ENCODE peak calls at places on chromosomes 2 and 18, in eight cellular contexts. P is GM12878, A is mucosa of descending colon, V is HCT116, I is MM.1S, N is PC-3, U is ovary, B is left ventricle myocardium inferior. L is an unnamed sample. For H3K36me3, the result is how much of the 10 kb centered on the place peaks cover.

GRCh38 chr2:239938651-239939486 is 86.3 kb downstream of the NDUFA10 start:
- DNase-seq in P (no peak), A (peak), V (no peak), I (no peak), N (no peak), U (no peak), B (peak), L (no peak)

GRCh38 chr2:222931659-222932058 is 70.8 kb downstream of the ACSL3 start:
- DNase-seq in P (no peak), A (no peak), V (no peak), I (no peak), N (no peak), U (no peak), B (no peak), L (no peak)

GRCh38 chr18:23992119-23992940 is 22.2 kb upstream of the TTC39C start:
- DNase-seq in P (no peak), A (no peak), V (no peak), I (no peak), N (peak), U (peak), B (peak), L (peak)

GRCh38 chr2:65706376-65706775 is 274.0 kb upstream of the SPRED2 start:
- DNase-seq in P (no peak), A (no peak), V (no peak), I (no peak), N (no peak), U (no peak), B (no peak), L (no peak)

GRCh38 chr2:49369650-49370049 is 215.3 kb upstream of the FSHR start:
- DNase-seq in P (no peak), A (no peak), V (no peak), I (no peak), N (no peak), U (no peak), B (no peak), L (no peak)

GRCh38 chr2:144152817-144153271 is 367.1 kb downstream of the ZEB2 start:
- DNase-seq in P (no peak), A (no peak), V (no peak), I (no peak), N (peak), U (no peak), B (no peak), L (no peak)

GRCh38 chr2:135052997-135053474 is 944 bp downstream of the RAB3GAP1 start:
- DNase-seq in P (no peak), A (no peak), V (no peak), I (no peak), N (no peak), U (no peak), B (no peak), L (peak)

GRCh38 chr2:172813314-172813888 is 77.8 kb downstream of the RAPGEF4 start:
- DNase-seq in P (no peak), A (no peak), V (no peak), I (no peak), N (peak), U (no peak), B (no peak), L (no peak)

GRCh38 chr2:88165604-88166003 is 4.5 kb upstream of the THNSL2 start:
- DNase-seq in P (no peak), A (no peak), V (no peak), I (no peak), N (no peak), U (no peak), B (no peak), L (no peak)

DNA sequence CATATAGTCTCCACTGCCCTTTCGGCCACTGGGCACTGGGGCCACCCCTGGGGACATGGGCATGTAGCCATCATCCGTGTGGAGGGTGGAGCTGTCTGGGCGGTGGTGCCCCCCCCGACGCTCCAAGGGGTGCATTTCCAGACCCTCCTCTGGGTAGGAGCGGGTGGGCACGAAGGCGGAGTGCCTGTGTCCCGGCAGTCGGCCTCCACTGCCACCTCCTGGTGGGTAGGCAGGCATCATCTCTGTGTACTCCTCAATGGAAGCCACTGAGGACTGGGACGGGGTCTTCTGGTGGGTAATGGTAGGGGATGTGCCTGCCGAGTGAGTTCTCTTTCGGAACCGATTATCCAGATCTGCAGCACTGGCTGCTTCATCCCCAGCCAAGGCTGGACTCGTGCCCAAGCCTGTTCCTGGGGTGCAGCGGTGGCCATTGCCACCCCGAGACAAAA is 2.8 kb downstream of the IRS1 start:
- DNase-seq in P (no peak), A (peak), V (no peak), I (no peak), N (peak), U (peak), B (peak), L (peak)
- TF ChIP-seq CTCF in P (peak), A (no peak), V (no peak), I (peak), N (peak), U (peak), B (peak), L (peak)

DNA sequence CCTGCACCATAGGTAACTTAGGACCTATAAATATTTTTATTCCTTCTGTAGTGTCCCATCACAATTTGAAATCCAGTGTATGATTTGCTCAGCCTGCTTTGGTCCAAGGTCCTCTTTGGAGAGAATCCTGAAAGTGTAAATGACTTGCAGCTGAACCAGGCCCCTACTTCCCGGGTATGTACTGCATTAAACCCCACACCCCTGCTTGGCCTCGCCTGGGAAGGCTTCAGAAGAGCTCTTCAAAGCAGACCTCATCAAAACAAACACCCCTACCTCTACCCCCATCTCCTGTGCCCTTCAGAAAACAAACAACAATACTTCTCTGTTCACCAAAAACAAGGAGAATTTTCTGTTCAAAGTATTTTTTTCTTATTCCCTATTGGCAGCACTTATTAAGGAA is 9.5 kb upstream of the SPTBN1 start:
- DNase-seq in P (no peak), A (no peak), V (no peak), I (no peak), N (no peak), U (no peak), B (no peak), L (no peak)
- H3K4me3 ChIP-seq in P (no peak), A (no peak), V (no peak), I (no peak), N (no peak), U (no peak), B (no peak), L (no peak)

GRCh38 chr18:36162981-36163380 is 24.3 kb upstream of the MOCOS start:
- DNase-seq in P (no peak), A (no peak), V (no peak), I (no peak), N (no peak), U (no peak), B (no peak), L (no peak)
- H3K36me3 ChIP-seq in P (under half), A (under half), V (half or more), I (under half), N (under half), U (under half), B (half or more), L (under half)

GRCh38 chr2:96537734-96538486 is 1.4 kb downstream of the ARID5A start:
- DNase-seq in P (no peak), A (peak), V (no peak), I (peak), N (no peak), U (peak), B (no peak), L (peak)
- TF ChIP-seq CTCF in P (no peak), A (no peak), V (no peak), I (no peak), N (no peak), U (no peak), B (no peak), L (no peak)

DNA sequence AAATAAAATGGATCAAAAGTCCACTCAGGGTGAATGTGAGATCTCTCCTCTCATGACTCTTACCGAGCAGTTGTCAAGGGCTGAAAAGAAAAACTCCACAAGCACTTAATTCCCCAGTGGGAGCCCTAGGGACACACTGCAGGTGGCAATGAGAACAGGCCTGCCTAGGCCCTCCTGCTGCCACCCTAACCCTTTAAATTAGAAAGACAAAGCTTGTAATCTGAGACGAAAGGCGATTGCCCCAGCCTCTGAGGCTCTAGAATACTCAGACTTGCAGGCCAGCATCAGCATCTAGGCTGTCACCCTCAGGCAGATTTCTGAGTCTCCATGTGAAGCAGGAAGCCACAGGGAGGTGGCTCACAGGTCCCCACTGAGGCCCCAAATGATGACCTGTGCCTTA is 457.0 kb upstream of the MYT1L start:
- DNase-seq in P (no peak), A (no peak), V (no peak), I (no peak), N (no peak), U (no peak), B (no peak), L (no peak)
- H3K4me3 ChIP-seq in P (no peak), A (no peak), V (no peak), I (no peak), N (no peak), U (no peak), B (no peak), L (no peak)